ENCODE peak calls at places on chromosome 12, in seven cellular contexts. K is H54, X is fibroblast of mammary gland, Q is HTR-8/SVneo, B is Daoy, M is anterior cingulate cortex, Z is occipital lobe. N is an unnamed sample.

GRCh38 chr12:76898472-76898871 is 19.7 kb upstream of the CSRP2 start:
- DNase-seq in B (no peak), M (no peak), K (no peak), Q (no peak), X (no peak), Z (no peak), N (no peak)

GRCh38 chr12:119938049-119938667 is 50.9 kb upstream of the BICDL1 start:
- DNase-seq in B (peak; percentile 61), M (no peak), Q (peak; percentile 75), K (peak; percentile 45), Z (peak; percentile 15), X (peak; percentile 64), N (no peak)

GRCh38 chr12:22116376-22116775 is 70.4 kb downstream of the CMAS start:
- DNase-seq in X (no peak), Z (no peak), K (no peak), Q (no peak), B (no peak), M (no peak), N (no peak)

GRCh38 chr12:27436029-27436428 is 10.5 kb upstream of the SMCO2 start:
- DNase-seq in B (no peak), Q (no peak), M (no peak), K (no peak), Z (no peak), X (no peak), N (no peak)

GRCh38 chr12:128971802-128972201 is 118.5 kb downstream of the GLT1D1 start:
- DNase-seq in K (no peak), Q (no peak), M (no peak), X (no peak), B (peak; percentile 57), Z (no peak), N (no peak)

GRCh38 chr12:118418385-118419057 is 42.2 kb downstream of the SUDS3 start:
- DNase-seq in B (peak; percentile 33), Z (no peak), M (no peak), K (no peak), Q (no peak), X (peak; percentile 61), N (no peak)

GRCh38 chr12:16150290-16150689 is 127.2 kb downstream of the SLC15A5 start:
- DNase-seq in Q (no peak), K (no peak), X (no peak), Z (no peak), B (no peak), M (no peak), N (no peak)

GRCh38 chr12:66497000-66497897 is 181.6 kb downstream of the GRIP1 start:
- DNase-seq in Z (no peak), Q (no peak), M (no peak), X (no peak), K (no peak), B (no peak), N (no peak)

GRCh38 chr12:6961278-6961694 is 9.2 kb downstream of the PHB2 start:
- DNase-seq in Z (peak; percentile 37), Q (no peak), B (peak; percentile 86), X (peak; percentile 78), M (no peak), K (no peak), N (no peak)

GRCh38 chr12:57031228-57031670 is 14.9 kb upstream of the TAC3 start:
- DNase-seq in X (no peak), M (no peak), B (peak; percentile 17), Z (no peak), Q (peak; percentile 54), K (no peak), N (no peak)

GRCh38 chr12:71725011-71725410 is 29.7 kb upstream of the RAB21 start:
- DNase-seq in B (no peak), Q (no peak), M (no peak), X (peak; percentile 84), Z (no peak), K (no peak), N (no peak)

GRCh38 chr12:116736962-116737773 is 701 bp downstream of the SPRING1 start:
- DNase-seq in K (peak; percentile 20), M (no peak), X (no peak), Z (no peak), B (peak; percentile 25), Q (peak; percentile 24), N (no peak)

GRCh38 chr12:25997401-25997973 is 39.0 kb downstream of the RASSF8 start:
- DNase-seq in B (peak; percentile 82), Q (peak; percentile 67), M (no peak), K (peak; percentile 27), X (peak; percentile 92), Z (no peak), N (peak; percentile 66)

GRCh38 chr12:108204117-108204516 is 75.0 kb downstream of the WSCD2 start:
- DNase-seq in Z (no peak), Q (no peak), X (no peak), B (no peak), K (no peak), M (no peak), N (no peak)

GRCh38 chr12:55824726-55825125 is 4.7 kb downstream of the DNAJC14 start:
- DNase-seq in Z (no peak), K (no peak), B (no peak), Q (no peak), M (no peak), X (no peak), N (no peak)

GRCh38 chr12:70367268-70368141 is 1.4 kb downstream of the KCNMB4 start:
- DNase-seq in M (no peak), K (no peak), X (no peak), Q (no peak), Z (no peak), B (no peak), N (no peak)

GRCh38 chr12:50765325-50765911 is 1.5 kb downstream of the ATF1 start:
- DNase-seq in M (no peak), K (peak; percentile 44), Q (peak; percentile 58), X (peak; percentile 68), Z (peak; percentile 10), B (peak; percentile 41), N (no peak)

GRCh38 chr12:58860788-58861240 is 59.5 kb downstream of the LRIG3 start:
- DNase-seq in B (no peak), M (no peak), Q (no peak), Z (no peak), K (no peak), X (no peak), N (no peak)

GRCh38 chr12:57591567-57592325 is 754 bp downstream of the PIP4K2C start:
- DNase-seq in B (no peak), Q (no peak), M (no peak), K (no peak), X (no peak), Z (peak; percentile 31), N (no peak)

GRCh38 chr12:47776471-47777143 is 3.6 kb downstream of the SLC48A1 start:
- DNase-seq in M (no peak), Z (no peak), K (no peak), X (peak; percentile 50), B (no peak), Q (no peak), N (no peak)

GRCh38 chr12:122688291-122688690 is 14.9 kb downstream of the HCAR2 start:
- DNase-seq in B (no peak), X (no peak), Z (no peak), M (no peak), Q (no peak), K (no peak), N (no peak)

GRCh38 chr12:27549231-27549800 is 25.3 kb downstream of the PPFIBP1 start:
- DNase-seq in B (peak; percentile 72), Q (peak; percentile 80), K (peak; percentile 28), M (no peak), Z (no peak), X (peak; percentile 93), N (no peak)

GRCh38 chr12:116673713-116674112 is 64.2 kb downstream of the SPRING1 start:
- DNase-seq in B (no peak), Q (no peak), X (no peak), Z (no peak), M (no peak), K (no peak), N (no peak)

GRCh38 chr12:5489760-5490432 is 58.0 kb downstream of the NTF3 start:
- DNase-seq in Z (no peak), M (no peak), B (no peak), K (no peak), X (no peak), Q (no peak), N (no peak)

GRCh38 chr12:2291182-2291832 is 238.5 kb downstream of the CACNA1C start:
- DNase-seq in B (peak; percentile 70), M (no peak), Q (peak; percentile 77), X (peak; percentile 57), K (peak; percentile 65), Z (no peak), N (no peak)

GRCh38 chr12:52892974-52893373 is 11.9 kb downstream of the KRT8 start:
- DNase-seq in Z (no peak), Q (no peak), M (no peak), X (no peak), B (no peak), K (no peak), N (no peak)

GRCh38 chr12:84676787-84677186 is 235.8 kb downstream of the SLC6A15 start:
- DNase-seq in K (no peak), B (no peak), Q (no peak), X (no peak), Z (no peak), M (no peak), N (no peak)

GRCh38 chr12:113075137-113075683 is 18.7 kb downstream of the DTX1 start:
- DNase-seq in M (no peak), Q (no peak), K (no peak), Z (no peak), X (no peak), B (no peak), N (no peak)

GRCh38 chr12:12007001-12007712 is 63.6 kb upstream of the BCL2L14 start:
- DNase-seq in Z (no peak), M (no peak), B (peak; percentile 84), X (peak; percentile 73), Q (no peak), K (no peak), N (no peak)